ENCODE peak calls at places on chromosome 19, in five cellular contexts. F is activated CD4-positive, alpha-beta T cell treated with anti-CD3 and anti-CD28 coated beads for 1 hour; A is stimulated activated CD4-positive, alpha-beta T cell treated with anti-CD3 and anti-CD28 coated beads, Interleukin-4, amount 100 ng/mL, for 1 hour; C is stimulated activated CD8-positive, alpha-beta memory T cell treated with anti-CD3 and anti-CD28 coated beads, Interleukin-2, amount 100 ng/mL, for 48 hours; V is ascending aorta. J is an unnamed sample.

GRCh38 chr19:15123900-15124299 is 16.7 kb downstream of the SYDE1 start:
- DNase-seq in F (no peak), V (no peak), A (no peak), C (no peak), J (no peak)

GRCh38 chr19:48290341-48290922 is 20.6 kb downstream of the ZNF114 start:
- DNase-seq in V (no peak), F (no peak), A (no peak), C (no peak), J (no peak)

GRCh38 chr19:43560687-43561086 is 14.6 kb downstream of the XRCC1 start:
- DNase-seq in A (no peak), V (no peak), F (no peak), C (no peak), J (no peak)

GRCh38 chr19:52221031-52221430 is 31.2 kb downstream of the PPP2R1A start:
- DNase-seq in V (peak; percentile 19), A (no peak), F (no peak), C (no peak), J (no peak)

GRCh38 chr19:55173717-55174409 is 6.2 kb downstream of the SYT5 start:
- DNase-seq in V (no peak), C (peak; percentile 55), F (no peak), A (peak; percentile 24), J (no peak)

GRCh38 chr19:18675779-18676178 is 7.7 kb upstream of the CRTC1 start:
- DNase-seq in F (no peak), A (no peak), C (peak; percentile 18), V (no peak), J (no peak)

GRCh38 chr19:21668072-21668471 is 99.3 kb downstream of the ZNF100 start:
- DNase-seq in A (no peak), F (no peak), V (no peak), C (no peak), J (no peak)

GRCh38 chr19:48686103-48686502 is 9.7 kb upstream of the FUT2 start:
- DNase-seq in V (no peak), C (no peak), F (no peak), A (no peak), J (no peak)

GRCh38 chr19:23116802-23117571 is at the start of gene ZNF730:
- DNase-seq in A (peak; percentile 43), F (peak; percentile 13), C (peak; percentile 38), V (no peak), J (peak; percentile 73)

GRCh38 chr19:57363734-57364181 is 407 bp downstream of the TRAPPC2B start:
- DNase-seq in F (no peak), V (no peak), A (no peak), C (no peak), J (no peak)

GRCh38 chr19:11539495-11540365 is 1.1 kb downstream of the CNN1 start:
- DNase-seq in A (no peak), C (no peak), V (peak; percentile 81), F (no peak), J (no peak)

J was measured in B cell.